ENCODE peak calls at places on chromosome 1, in seven cellular contexts. F, B, V, T, S, Q and Z are unnamed samples.

GRCh38 chr1:102954576-102954975 is 153.7 kb downstream of the COL11A1 start:
- DNase-seq in F (no peak), B (no peak), V (no peak), T (no peak), S (no peak), Q (no peak), Z (no peak)

GRCh38 chr1:33360367-33360766 is 39.5 kb upstream of the A3GALT2 start:
- DNase-seq in F (no peak), B (no peak), V (no peak), T (no peak), S (no peak), Q (no peak), Z (no peak)

GRCh38 chr1:31633117-31633516 is 11.6 kb downstream of the PEF1 start:
- DNase-seq in F (peak), B (no peak), V (no peak), T (no peak), S (no peak), Q (peak), Z (peak)

GRCh38 chr1:51961954-51962353 is 28.5 kb downstream of the RAB3B start:
- DNase-seq in F (no peak), B (no peak), V (no peak), T (no peak), S (no peak), Q (no peak), Z (no peak)

GRCh38 chr1:156912861-156913808 is 7.3 kb upstream of the LRRC71 start:
- DNase-seq in F (no peak), B (no peak), V (no peak), T (peak), S (no peak), Q (peak), Z (no peak)

GRCh38 chr1:89759036-89759435 is 61.8 kb upstream of the LRRC8D start:
- DNase-seq in F (no peak), B (no peak), V (no peak), T (no peak), S (no peak), Q (no peak), Z (no peak)

GRCh38 chr1:154750681-154751665 is 119.1 kb downstream of the KCNN3 start:
- DNase-seq in F (no peak), B (no peak), V (no peak), T (no peak), S (no peak), Q (no peak), Z (no peak)

GRCh38 chr1:39977202-39977601 is 22.3 kb downstream of the MFSD2A start:
- DNase-seq in F (no peak), B (no peak), V (no peak), T (no peak), S (no peak), Q (no peak), Z (no peak)

GRCh38 chr1:97903626-97904025 is 17.2 kb downstream of the DPYD start:
- DNase-seq in F (no peak), B (no peak), V (no peak), T (no peak), S (peak), Q (no peak), Z (no peak)

GRCh38 chr1:5514519-5515183 is 477.6 kb downstream of the NPHP4 start:
- DNase-seq in F (peak), B (no peak), V (peak), T (peak), S (peak), Q (peak), Z (peak)